ENCODE peak calls at places on chromosomes 2 and 18, in nine cellular contexts. V, O, A, H, J, T, U, R and Q are unnamed samples.

GRCh38 chr2:233546774-233547173 is 19.8 kb downstream of the USP40 start:
- DNase-seq in V (no peak), O (peak), A (no peak), H (peak), J (no peak), T (no peak), U (no peak), R (peak), Q (no peak)

GRCh38 chr2:230230087-230230486 is 4.6 kb downstream of the SP140 start:
- DNase-seq in V (no peak), O (no peak), A (no peak), H (no peak), J (no peak), T (peak), U (no peak), R (no peak), Q (no peak)

GRCh38 chr2:193153576-193153975 is 958.8 kb upstream of the TMEFF2 start:
- DNase-seq in V (no peak), O (no peak), A (no peak), H (no peak), J (no peak), T (peak), U (no peak), R (no peak), Q (no peak)

GRCh38 chr2:109402980-109403840 is 210.6 kb downstream of the SEPTIN10 start:
- DNase-seq in V (no peak), O (no peak), A (no peak), H (no peak), J (no peak), T (no peak), U (no peak), R (no peak), Q (no peak)

GRCh38 chr2:240232961-240233890 is 92.8 kb upstream of the OTOS start:
- DNase-seq in V (peak), O (peak), A (peak), H (peak), J (peak), T (peak), U (peak), R (peak), Q (peak)

GRCh38 chr2:201006704-201007103 is 43.2 kb upstream of the ORC2 start:
- DNase-seq in V (no peak), O (no peak), A (no peak), H (no peak), J (no peak), T (no peak), U (no peak), R (no peak), Q (no peak)

GRCh38 chr2:146982393-146982846 is 862.4 kb upstream of the ACVR2A start:
- DNase-seq in V (no peak), O (no peak), A (peak), H (no peak), J (no peak), T (peak), U (no peak), R (no peak), Q (no peak)

GRCh38 chr18:51029378-51029693 is 677 bp upstream of the SMAD4 start:
- DNase-seq in V (no peak), O (no peak), A (no peak), H (no peak), J (no peak), T (no peak), U (no peak), R (no peak), Q (no peak)

GRCh38 chr2:211879323-211879722 is 659.3 kb downstream of the ERBB4 start:
- DNase-seq in V (no peak), O (no peak), A (no peak), H (no peak), J (no peak), T (peak), U (no peak), R (no peak), Q (no peak)

GRCh38 chr2:176488446-176488845 is 219.2 kb downstream of the MTX2 start:
- DNase-seq in V (no peak), O (no peak), A (no peak), H (no peak), J (no peak), T (no peak), U (no peak), R (no peak), Q (no peak)

GRCh38 chr2:12321886-12322285 is 394.9 kb upstream of the TRIB2 start:
- DNase-seq in V (no peak), O (no peak), A (no peak), H (no peak), J (no peak), T (no peak), U (no peak), R (no peak), Q (no peak)

GRCh38 chr2:195532628-195533271 is 124.3 kb upstream of the SLC39A10 start:
- DNase-seq in V (no peak), O (no peak), A (no peak), H (no peak), J (no peak), T (no peak), U (no peak), R (no peak), Q (no peak)

GRCh38 chr2:58594175-58594574 is 353.1 kb upstream of the FANCL start:
- DNase-seq in V (no peak), O (no peak), A (no peak), H (no peak), J (no peak), T (peak), U (no peak), R (no peak), Q (no peak)

GRCh38 chr18:23377669-23378469 is 75.2 kb upstream of the RIOK3 start:
- DNase-seq in V (no peak), O (no peak), A (no peak), H (no peak), J (peak), T (peak), U (no peak), R (no peak), Q (no peak)

GRCh38 chr2:88628569-88628939 is 1.3 kb upstream of the EIF2AK3 start:
- DNase-seq in V (no peak), O (peak), A (no peak), H (no peak), J (no peak), T (no peak), U (no peak), R (no peak), Q (no peak)

GRCh38 chr2:97754690-97755346 is 41.4 kb downstream of the ZAP70 start:
- DNase-seq in V (no peak), O (peak), A (no peak), H (no peak), J (no peak), T (peak), U (no peak), R (no peak), Q (no peak)

GRCh38 chr2:71299507-71299906 is 32.1 kb upstream of the ZNF638 start:
- DNase-seq in V (no peak), O (no peak), A (no peak), H (no peak), J (peak), T (peak), U (no peak), R (no peak), Q (no peak)

GRCh38 chr2:230447455-230448451 is 31.8 kb downstream of the SP100 start:
- DNase-seq in V (no peak), O (no peak), A (no peak), H (no peak), J (peak), T (no peak), U (no peak), R (no peak), Q (no peak)

GRCh38 chr2:231687133-231687852 is 21.0 kb upstream of the PTMA start:
- DNase-seq in V (peak), O (peak), A (peak), H (peak), J (peak), T (peak), U (peak), R (peak), Q (peak)

GRCh38 chr2:12948231-12948962 is 231.7 kb downstream of the TRIB2 start:
- DNase-seq in V (no peak), O (no peak), A (no peak), H (no peak), J (no peak), T (no peak), U (no peak), R (no peak), Q (no peak)

GRCh38 chr2:219269362-219270054 is 9.7 kb upstream of the DNAJB2 start:
- DNase-seq in V (no peak), O (no peak), A (no peak), H (peak), J (no peak), T (peak), U (no peak), R (no peak), Q (no peak)

GRCh38 chr2:109694190-109694589 is 80.0 kb downstream of the SOWAHC start:
- DNase-seq in V (no peak), O (no peak), A (peak), H (no peak), J (no peak), T (peak), U (no peak), R (no peak), Q (no peak)

GRCh38 chr2:172307800-172308199 is 119.6 kb upstream of the ITGA6 start:
- DNase-seq in V (no peak), O (peak), A (no peak), H (peak), J (no peak), T (peak), U (no peak), R (peak), Q (no peak)

GRCh38 chr2:170324640-170325046 is 146.7 kb downstream of the MYO3B start:
- DNase-seq in V (peak), O (peak), A (no peak), H (no peak), J (peak), T (peak), U (peak), R (no peak), Q (no peak)

GRCh38 chr2:1744446-1745170 is at the start of gene PXDN:
- DNase-seq in V (peak), O (peak), A (peak), H (peak), J (no peak), T (peak), U (no peak), R (peak), Q (no peak)
- TF ChIP-seq CTCF in V (no peak), O (no peak), A (peak), H (peak), J (no peak), T (no peak), U (no peak), R (no peak), Q (no peak)

DNA sequence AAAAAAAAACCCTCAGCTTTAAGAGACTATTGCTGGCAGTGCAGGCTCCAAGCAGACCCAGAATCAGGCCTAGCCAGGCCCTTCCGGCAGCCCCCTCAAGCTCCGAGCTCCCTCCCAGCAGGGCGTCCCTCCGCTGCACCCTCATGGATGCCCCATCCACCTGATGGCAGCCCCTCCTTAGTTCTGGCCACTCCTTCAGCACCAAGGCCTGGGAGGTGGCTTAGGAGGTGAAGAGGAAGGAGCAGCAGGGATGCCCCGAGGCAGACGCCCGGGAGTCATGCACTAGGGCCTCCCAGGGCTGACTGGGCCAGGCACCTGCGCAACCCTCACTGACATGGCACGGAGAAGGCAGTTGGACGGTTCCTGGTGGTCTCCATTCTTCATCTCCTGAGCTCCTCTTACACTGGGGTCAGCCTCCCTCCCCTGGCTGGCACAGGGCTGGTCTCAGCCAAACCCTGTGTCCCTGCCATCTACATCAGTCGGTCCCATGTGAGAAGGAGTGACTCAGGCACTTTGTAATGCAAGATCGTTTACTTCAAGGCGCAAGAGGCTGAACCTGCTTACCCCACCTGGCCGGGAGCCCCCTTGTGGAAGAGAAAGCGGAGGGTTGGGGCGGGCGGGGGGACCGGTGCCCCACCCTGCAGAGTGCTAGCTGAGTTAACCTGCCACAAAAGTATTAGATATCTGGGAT is 53.5 kb upstream of the ID2 start:
- DNase-seq in V (no peak), O (no peak), A (no peak), H (no peak), J (no peak), T (no peak), U (no peak), R (no peak), Q (no peak)
- TF ChIP-seq CTCF in V (no peak), O (no peak), A (no peak), H (no peak), J (no peak), T (no peak), U (no peak), R (no peak), Q (no peak)

GRCh38 chr18:52339891-52340371 is at the start of gene DCC:
- DNase-seq in V (peak), O (no peak), A (no peak), H (no peak), J (no peak), T (peak), U (no peak), R (no peak), Q (no peak)
- TF ChIP-seq CTCF in V (peak), O (peak), A (peak), H (peak), J (peak), T (peak), U (no peak), R (peak), Q (no peak)

DNA sequence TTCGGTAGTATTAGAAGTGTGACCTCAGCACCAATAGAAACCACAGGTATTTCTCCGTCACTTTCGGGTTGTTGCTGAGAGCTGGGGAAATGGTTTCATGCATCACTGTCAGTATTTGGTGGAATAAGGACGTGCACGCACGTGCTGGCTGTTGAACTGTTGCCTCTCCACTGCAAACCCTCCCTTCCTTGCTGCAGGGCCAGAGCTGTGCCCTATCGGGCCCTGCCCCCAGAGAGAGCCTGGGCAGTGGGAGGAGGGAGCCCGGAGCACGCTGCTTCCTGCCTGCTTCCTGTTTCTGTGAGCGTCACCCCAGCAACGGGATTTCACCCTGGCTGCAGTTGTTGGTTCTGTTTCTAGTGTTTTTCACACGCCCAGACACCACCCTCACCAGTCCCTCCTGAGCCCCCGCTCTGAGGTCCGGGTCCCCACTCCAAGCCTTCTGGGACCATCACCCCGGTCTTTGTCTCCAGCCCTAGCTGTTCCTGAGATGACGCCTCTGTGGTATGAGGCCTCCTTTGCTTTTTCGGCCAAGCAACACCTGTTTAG is 47.4 kb downstream of the LRRFIP1 start:
- DNase-seq in V (no peak), O (peak), A (peak), H (peak), J (peak), T (peak), U (peak), R (peak), Q (peak)
- TF ChIP-seq CTCF in V (no peak), O (no peak), A (peak), H (peak), J (no peak), T (no peak), U (no peak), R (peak), Q (no peak)

GRCh38 chr2:133640103-133640502 is 71.8 kb upstream of the NCKAP5 start:
- DNase-seq in V (no peak), O (no peak), A (no peak), H (no peak), J (no peak), T (peak), U (no peak), R (no peak), Q (no peak)

GRCh38 chr2:133642831-133643230 is 74.6 kb upstream of the NCKAP5 start:
- DNase-seq in V (no peak), O (no peak), A (no peak), H (no peak), J (no peak), T (no peak), U (no peak), R (no peak), Q (no peak)

GRCh38 chr2:133641942-133642341 is 73.7 kb upstream of the NCKAP5 start:
- DNase-seq in V (no peak), O (no peak), A (no peak), H (no peak), J (no peak), T (no peak), U (no peak), R (no peak), Q (no peak)

GRCh38 chr2:133643822-133644221 is 75.6 kb upstream of the NCKAP5 start:
- DNase-seq in V (no peak), O (no peak), A (no peak), H (no peak), J (no peak), T (no peak), U (no peak), R (no peak), Q (no peak)

DNA sequence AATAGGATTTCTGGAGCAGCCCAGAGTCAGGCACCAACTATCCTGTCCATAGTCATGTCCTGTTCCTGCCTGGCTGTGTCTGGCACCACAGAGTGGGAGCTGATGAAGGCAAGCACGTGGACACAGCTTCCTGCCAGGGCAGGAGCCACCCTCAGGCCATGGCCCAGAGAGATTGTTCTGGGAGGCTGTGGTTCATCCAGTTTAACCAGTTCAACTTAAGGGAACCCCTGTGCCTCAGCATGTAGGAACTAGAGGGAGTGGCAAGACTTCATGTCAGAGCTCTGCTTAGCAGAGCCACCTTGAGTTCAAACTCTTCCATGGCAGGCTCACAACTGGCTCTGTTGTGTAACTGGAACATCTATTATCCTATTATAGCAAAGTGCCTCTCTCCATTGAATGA is 73.2 kb upstream of the NCKAP5 start:
- DNase-seq in V (no peak), O (no peak), A (no peak), H (no peak), J (no peak), T (peak), U (no peak), R (no peak), Q (no peak)
- TF ChIP-seq CTCF in V (no peak), O (peak), A (no peak), H (peak), J (no peak), T (peak), U (no peak), R (peak), Q (no peak)

GRCh38 chr18:33440384-33441043 is at the start of gene CCDC178:
- DNase-seq in V (peak), O (no peak), A (peak), H (peak), J (peak), T (no peak), U (no peak), R (no peak), Q (no peak)
- TF ChIP-seq CTCF in V (peak), O (no peak), A (no peak), H (no peak), J (no peak), T (no peak), U (no peak), R (peak), Q (no peak)

DNA sequence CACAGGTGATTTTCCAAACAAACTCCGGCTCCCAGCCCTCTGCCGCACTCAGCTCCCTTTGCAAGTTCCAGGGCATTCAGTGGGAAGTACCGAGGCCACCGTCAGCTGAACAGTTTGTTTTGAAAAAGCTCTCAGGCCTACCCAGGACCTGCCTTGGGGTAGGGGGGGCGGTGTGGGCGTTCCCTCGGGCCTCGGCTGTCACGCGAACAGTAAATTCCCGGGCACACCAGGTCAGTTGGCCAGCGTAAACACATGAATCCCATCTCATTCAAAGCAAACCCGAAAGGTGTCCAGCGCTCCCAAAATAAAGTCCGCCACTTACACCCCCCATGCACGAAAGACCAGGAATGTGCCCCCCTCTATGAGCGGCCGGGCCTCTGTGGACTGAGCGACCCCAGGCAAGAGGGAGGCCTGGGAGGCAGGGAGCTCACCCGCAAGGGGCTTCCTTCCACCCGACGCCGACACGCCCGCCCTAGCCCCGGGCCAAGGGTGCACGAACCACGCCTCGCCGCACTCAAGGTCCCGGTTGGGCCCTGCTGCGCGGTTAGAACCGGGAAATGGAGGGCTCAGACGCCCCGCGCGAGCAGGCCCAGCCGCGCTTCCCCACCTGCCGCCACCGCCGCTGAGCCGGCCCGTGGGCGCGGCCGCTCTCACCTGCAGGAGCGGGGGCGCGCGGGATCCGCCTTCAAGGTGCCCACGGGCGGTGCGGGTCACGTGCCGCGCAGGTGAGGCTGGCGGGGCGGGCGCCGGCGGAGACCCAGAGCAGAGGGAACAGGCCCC is at the start of gene WDSUB1:
- DNase-seq in V (peak), O (peak), A (peak), H (peak), J (peak), T (peak), U (no peak), R (peak), Q (no peak)
- TF ChIP-seq CTCF in V (no peak), O (no peak), A (no peak), H (no peak), J (no peak), T (no peak), U (no peak), R (no peak), Q (no peak)